ENCODE peak calls at places on chromosomes 7 and 10, in four cellular contexts. Q is breast epithelium, Y is T-helper 17 cell, B is endodermal cell. S is an unnamed sample.

GRCh38 chr7:81478664-81479063 is 291.2 kb downstream of the HGF start:
- DNase-seq in Q (no peak), Y (no peak), B (no peak), S (no peak)

GRCh38 chr10:62618576-62619408 is 185.7 kb upstream of the ADO start:
- DNase-seq in Q (no peak), Y (no peak), B (no peak), S (no peak)

GRCh38 chr7:44228571-44229350 is 28.0 kb downstream of the YKT6 start:
- DNase-seq in Q (no peak), Y (no peak), B (no peak), S (no peak)

GRCh38 chr7:127922661-127923060 is 108.6 kb downstream of the LRRC4 start:
- DNase-seq in Q (no peak), Y (no peak), B (no peak), S (no peak)

GRCh38 chr7:156956733-156957132 is 7.2 kb downstream of the NOM1 start:
- DNase-seq in Q (no peak), Y (no peak), B (no peak), S (no peak)

GRCh38 chr7:31443457-31443856 is 70.4 kb upstream of the ITPRID1 start:
- DNase-seq in Q (no peak), Y (no peak), B (peak; percentile 70), S (no peak)

GRCh38 chr10:103476046-103476768 is 2.8 kb downstream of the CALHM3 start:
- DNase-seq in Q (no peak), Y (no peak), B (peak; percentile 90), S (no peak)

GRCh38 chr7:29350351-29350750 is 155.8 kb downstream of the CHN2 start:
- DNase-seq in Q (no peak), Y (no peak), B (no peak), S (no peak)

GRCh38 chr10:3761111-3761686 is 23.8 kb downstream of the KLF6 start:
- DNase-seq in Q (no peak), Y (no peak), B (peak; percentile 27), S (peak; percentile 62)

GRCh38 chr10:25493122-25493893 is 318.5 kb downstream of the GPR158 start:
- DNase-seq in Q (no peak), Y (no peak), B (peak; percentile 89), S (no peak)

GRCh38 chr10:124724279-124725027 is 19.7 kb downstream of the FAM53B start:
- DNase-seq in Q (no peak), Y (no peak), B (no peak), S (no peak)

GRCh38 chr7:116139007-116139406 is 71.3 kb upstream of the TES start:
- DNase-seq in Q (no peak), Y (no peak), B (no peak), S (no peak)

GRCh38 chr7:73966062-73966940 is 61.7 kb upstream of the ELN start:
- DNase-seq in Q (peak; percentile 15), Y (no peak), B (no peak), S (no peak)

GRCh38 chr7:105493196-105493927 is 28.7 kb downstream of the PUS7 start:
- DNase-seq in Q (no peak), Y (no peak), B (no peak), S (no peak)

GRCh38 chr10:109966961-109967738 is 40.6 kb upstream of the ADD3 start:
- DNase-seq in Q (no peak), Y (no peak), B (peak; percentile 66), S (no peak)

GRCh38 chr10:100986952-100987684 is at the start of the genes MRPL43 and TWNK:
- DNase-seq in Q (peak; percentile 70), Y (peak; percentile 76), B (peak; percentile 94), S (no peak)

GRCh38 chr7:44748948-44749731 is 493 bp downstream of the ZMIZ2 start:
- DNase-seq in Q (no peak), Y (no peak), B (peak; percentile 58), S (no peak)

GRCh38 chr10:54402576-54402975 is 398.5 kb downstream of the PCDH15 start:
- DNase-seq in Q (no peak), Y (no peak), B (peak; percentile 50), S (no peak)

GRCh38 chr7:82247814-82248433 is 195.7 kb downstream of the CACNA2D1 start:
- DNase-seq in Q (no peak), Y (no peak), B (no peak), S (no peak)

GRCh38 chr7:154965014-154965413 is 37.9 kb downstream of the PAXIP1 start:
- DNase-seq in Q (no peak), Y (no peak), B (no peak), S (no peak)

GRCh38 chr10:24503627-24504320 is 219.9 kb downstream of the ARHGAP21 start:
- DNase-seq in Q (no peak), Y (no peak), B (peak; percentile 89), S (no peak)

GRCh38 chr10:36425140-36425797 is 700.1 kb upstream of the ANKRD30A start:
- DNase-seq in Q (no peak), Y (no peak), B (no peak), S (no peak)

GRCh38 chr10:129496995-129497394 is 30.0 kb downstream of the MGMT start:
- DNase-seq in Q (no peak), Y (no peak), B (no peak), S (no peak)
- H3K9me3 ChIP-seq in Q (peaks cover 5% of the 10 kb centered on the region), Y (peaks cover 6% of the 10 kb centered on the region), B (peaks cover 36% of the 10 kb centered on the region), S (peaks cover 10% of the 10 kb centered on the region)

GRCh38 chr10:87913170-87913921 is 49.9 kb downstream of the PTEN start:
- DNase-seq in Q (no peak), Y (no peak), B (no peak), S (no peak)
- H3K9me3 ChIP-seq in Q (peaks cover 35% of the 10 kb centered on the region), Y (no peaks in the 10 kb centered on the region), B (peaks cover 44% of the 10 kb centered on the region), S (peaks cover 34% of the 10 kb centered on the region)

GRCh38 chr7:63073286-63073685 is 925.4 kb upstream of the ZNF722 start:
- DNase-seq in Q (no peak), Y (no peak), B (no peak), S (no peak)

GRCh38 chr7:63080406-63080805 is 918.2 kb upstream of the ZNF722 start:
- DNase-seq in Q (no peak), Y (no peak), B (no peak), S (no peak)

GRCh38 chr7:63080831-63081230 is 917.8 kb upstream of the ZNF722 start:
- DNase-seq in Q (no peak), Y (no peak), B (no peak), S (no peak)

GRCh38 chr7:63073736-63074135 is 924.9 kb upstream of the ZNF722 start:
- DNase-seq in Q (no peak), Y (no peak), B (no peak), S (no peak)

DNA sequence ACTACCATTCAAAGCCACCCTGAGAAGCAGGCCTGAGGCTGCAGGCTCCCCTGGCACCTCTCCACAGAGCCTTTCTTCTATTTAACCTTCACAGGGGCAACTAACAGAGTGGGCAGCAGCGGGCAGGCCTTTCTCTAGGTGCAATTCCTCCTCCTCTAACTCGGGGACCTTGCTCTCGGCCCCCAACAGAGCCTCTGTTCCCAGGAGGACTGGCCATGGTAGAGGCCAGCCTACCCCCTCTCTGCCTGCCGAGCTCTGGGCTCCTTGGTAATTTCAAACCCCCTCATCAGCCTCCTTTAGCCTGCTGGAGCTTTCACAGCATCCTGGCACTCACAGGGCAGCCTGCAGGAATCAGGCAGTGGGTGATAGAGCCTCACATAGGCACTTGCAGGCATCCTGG is 920.8 kb upstream of the ZNF722 start:
- DNase-seq in Q (no peak), Y (no peak), B (no peak), S (no peak)
- H3K9me3 ChIP-seq in Q (peaks cover 78% of the 10 kb centered on the region), Y (peaks cover 2% of the 10 kb centered on the region), B (peaks cover 83% of the 10 kb centered on the region), S (no peaks in the 10 kb centered on the region)

DNA sequence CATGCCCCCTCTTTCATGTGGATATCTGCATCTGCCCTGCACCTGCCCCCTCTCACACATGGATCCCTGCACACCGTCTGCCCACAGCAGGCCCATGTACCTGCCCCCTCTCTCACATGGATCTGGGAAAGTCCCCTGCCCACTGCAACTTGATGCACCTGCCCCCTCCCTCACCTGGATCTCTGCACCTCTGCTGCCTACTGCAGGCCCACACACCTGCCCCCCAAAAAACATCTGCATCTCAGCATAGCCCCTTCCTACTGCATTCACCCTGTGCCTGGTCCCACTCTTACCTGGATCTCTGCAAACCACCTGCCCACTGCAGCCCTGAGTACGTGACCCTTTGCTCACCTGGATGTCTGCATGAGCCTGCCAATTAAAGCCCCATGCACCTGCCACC is 479.8 kb downstream of the PTPRN2 start:
- DNase-seq in Q (no peak), Y (no peak), B (peak; percentile 23), S (no peak)
- H3K9me3 ChIP-seq in Q (peaks cover 25% of the 10 kb centered on the region), Y (no peaks in the 10 kb centered on the region), B (peaks cover 82% of the 10 kb centered on the region), S (no peaks in the 10 kb centered on the region)

DNA sequence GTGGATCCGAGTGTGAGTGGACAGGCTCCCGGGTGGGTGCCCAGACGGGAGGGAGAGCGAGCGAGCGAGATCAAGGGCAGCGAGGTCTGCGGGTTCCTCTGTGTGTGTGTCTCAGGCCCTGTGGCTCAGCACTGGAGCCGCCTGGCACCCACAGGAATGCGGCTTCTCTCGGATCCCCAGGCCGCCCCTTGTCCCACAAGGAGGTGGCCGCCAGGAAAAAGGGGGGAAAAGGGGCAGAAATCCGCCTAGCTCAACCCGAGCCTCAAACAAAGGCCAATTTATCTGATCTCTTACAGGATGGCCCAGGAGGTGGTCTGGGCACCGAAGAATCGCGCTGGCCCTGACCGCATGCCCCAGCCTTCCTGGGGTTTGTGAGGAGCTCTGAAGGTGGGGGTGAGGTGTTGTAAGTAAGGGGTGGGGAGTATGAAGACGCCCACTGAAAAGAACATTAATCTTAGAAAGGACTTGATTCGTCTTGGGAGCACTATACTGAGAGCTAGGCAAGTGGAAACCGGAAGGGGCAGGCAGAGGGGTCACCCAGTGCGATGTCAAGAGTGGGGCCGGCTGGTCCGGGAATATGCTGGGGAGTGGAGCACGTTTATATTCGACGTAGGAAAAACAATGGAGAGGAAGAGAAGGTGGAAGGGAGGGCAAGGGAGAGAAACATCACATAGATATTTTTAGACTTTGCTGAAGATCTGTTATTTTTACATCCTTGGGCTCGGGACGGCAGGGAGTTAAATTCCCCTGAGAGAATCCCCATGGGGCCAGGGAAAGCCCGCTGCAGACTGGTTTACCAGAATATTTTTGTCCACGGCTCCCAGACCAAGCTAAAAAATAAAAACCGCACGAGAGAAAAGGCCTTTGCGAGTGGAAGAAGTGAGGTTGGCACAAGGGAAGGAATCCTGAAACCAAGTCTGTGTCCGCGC is 7.2 kb downstream of the DLX5 start:
- DNase-seq in Q (no peak), Y (no peak), B (no peak), S (no peak)
- H3K9me3 ChIP-seq in Q (no peaks in the 10 kb centered on the region), Y (no peaks in the 10 kb centered on the region), B (no peaks in the 10 kb centered on the region), S (no peaks in the 10 kb centered on the region)